ENCODE peak calls at places on chromosomes 7 and 10, in nine cellular contexts. O is IMR-90; Y is heart left ventricle; A is hepatocyte; B is CD4-positive, alpha-beta T cell; L is tibial artery; Q is left ventricle myocardium inferior; I is endothelial cell of umbilical vein; E is foreskin keratinocyte. J is an unnamed sample.

GRCh38 chr10:63337455-63338251 is 128.1 kb downstream of the JMJD1C start:
- DNase-seq in O (peak), Y (no peak), A (no peak), B (no peak), L (no peak), Q (no peak), I (no peak), E (no peak), J (no peak)

GRCh38 chr7:31550432-31550831 is 36.5 kb downstream of the ITPRID1 start:
- DNase-seq in O (no peak), Y (no peak), A (no peak), B (no peak), L (no peak), Q (no peak), I (no peak), E (no peak), J (no peak)

GRCh38 chr10:60549686-60550085 is 160.0 kb upstream of the ANK3 start:
- DNase-seq in O (no peak), Y (no peak), A (peak), B (no peak), L (no peak), Q (no peak), I (peak), E (peak), J (no peak)

GRCh38 chr10:110511734-110512449 is 14.2 kb downstream of the DUSP5 start:
- DNase-seq in O (no peak), Y (no peak), A (no peak), B (no peak), L (no peak), Q (no peak), I (peak), E (no peak), J (no peak)

GRCh38 chr7:137545059-137545730 is 201.7 kb upstream of the PTN start:
- DNase-seq in O (no peak), Y (no peak), A (no peak), B (no peak), L (no peak), Q (no peak), I (no peak), E (no peak), J (no peak)

GRCh38 chr10:131065673-131066331 is 245.7 kb downstream of the TCERG1L start:
- DNase-seq in O (no peak), Y (no peak), A (no peak), B (no peak), L (peak), Q (peak), I (no peak), E (no peak), J (no peak)

GRCh38 chr7:151699920-151700319 is 177.0 kb downstream of the PRKAG2 start:
- DNase-seq in O (peak), Y (no peak), A (no peak), B (no peak), L (no peak), Q (no peak), I (no peak), E (no peak), J (no peak)

GRCh38 chr7:26013551-26014083 is 138.4 kb upstream of the NFE2L3 start:
- DNase-seq in O (no peak), Y (no peak), A (peak), B (no peak), L (no peak), Q (no peak), I (no peak), E (no peak), J (no peak)

GRCh38 chr10:8477300-8477699 is 422.8 kb downstream of the GATA3 start:
- DNase-seq in O (no peak), Y (no peak), A (no peak), B (no peak), L (no peak), Q (no peak), I (no peak), E (no peak), J (no peak)

GRCh38 chr7:131933890-131934289 is 377.5 kb upstream of the PODXL start:
- DNase-seq in O (no peak), Y (no peak), A (no peak), B (no peak), L (no peak), Q (no peak), I (no peak), E (peak), J (no peak)

GRCh38 chr7:70598976-70599375 is 533.0 kb upstream of the GALNT17 start:
- DNase-seq in O (no peak), Y (no peak), A (peak), B (no peak), L (no peak), Q (no peak), I (no peak), E (peak), J (no peak)

GRCh38 chr10:11035318-11035920 is 17.7 kb downstream of the CELF2 start:
- DNase-seq in O (peak), Y (peak), A (peak), B (no peak), L (peak), Q (no peak), I (peak), E (peak), J (no peak)

DNA sequence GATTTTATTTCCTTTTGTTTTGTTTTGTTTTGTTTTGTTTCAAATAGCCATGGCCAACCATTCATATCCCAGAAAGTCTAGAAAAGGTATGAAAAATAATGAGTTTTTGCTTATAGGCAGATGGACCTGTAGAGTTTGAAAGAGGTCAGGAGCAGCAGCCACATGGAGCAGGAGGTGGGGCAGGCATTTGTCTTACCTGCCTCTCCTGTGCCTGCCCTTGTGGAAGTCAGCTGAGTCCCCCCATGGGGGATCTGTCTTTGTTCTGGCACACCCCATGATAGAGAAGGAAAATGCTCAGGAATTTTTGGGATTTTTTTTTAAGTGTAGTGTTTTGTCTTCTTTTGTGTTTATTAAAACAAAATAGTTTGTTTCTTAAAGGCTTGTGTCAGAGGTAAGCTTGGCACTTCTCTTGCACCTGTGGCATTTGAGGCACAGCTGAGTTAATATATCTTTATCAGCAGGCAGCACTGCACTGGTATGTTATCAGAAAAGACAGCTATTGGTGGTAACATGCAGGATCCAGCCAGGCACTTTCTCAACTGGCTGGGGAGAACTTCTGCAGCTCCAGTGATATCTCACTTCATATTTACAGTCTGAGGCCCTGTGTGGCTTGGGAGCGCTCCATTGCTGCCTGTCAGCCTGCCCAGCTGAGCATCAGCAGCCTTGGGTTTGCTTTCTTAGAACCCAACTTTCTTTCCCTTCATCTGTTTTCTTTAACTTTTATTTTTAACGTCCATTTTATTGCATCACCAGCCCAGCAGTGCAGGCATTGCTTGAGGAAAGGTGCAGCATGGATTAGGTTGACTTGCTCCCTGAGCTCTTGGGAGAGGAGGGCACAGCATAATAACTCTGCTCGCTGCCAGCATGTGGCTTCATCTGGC is 44.4 kb downstream of the LRRC4 start:
- DNase-seq in O (peak), Y (no peak), A (peak), B (no peak), L (peak), Q (peak), I (no peak), E (no peak), J (no peak)
- H3K27ac ChIP-seq in O (no peak), Y (peak), A (peak), B (no peak), L (no peak), Q (peak), I (no peak), E (no peak), J (no peak)

DNA sequence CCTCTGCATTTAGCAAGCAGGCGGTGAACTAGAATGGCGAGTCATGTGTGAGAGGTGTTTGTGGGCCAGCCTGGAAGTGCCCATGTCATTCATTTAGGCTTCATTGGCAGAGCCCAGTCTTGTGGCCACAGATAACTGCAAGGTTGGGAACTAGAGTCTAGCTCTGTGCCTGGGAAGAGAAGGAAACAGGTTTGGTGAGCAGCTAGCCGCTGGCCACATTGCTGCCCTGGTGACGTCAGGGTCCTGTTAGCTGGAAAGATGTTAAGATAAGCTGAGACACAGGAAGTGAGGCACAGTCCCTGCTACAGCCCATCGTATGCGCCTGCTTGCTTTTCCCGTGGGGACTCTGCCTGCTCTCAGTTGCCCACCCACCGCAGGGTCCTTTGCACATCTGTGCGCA is 185.5 kb downstream of the CAMK1D start:
- DNase-seq in O (peak), Y (no peak), A (no peak), B (no peak), L (no peak), Q (no peak), I (no peak), E (no peak), J (no peak)
- H3K27ac ChIP-seq in O (no peak), Y (no peak), A (no peak), B (no peak), L (no peak), Q (no peak), I (no peak), E (no peak), J (no peak)

GRCh38 chr7:130895006-130895750 is 161.2 kb upstream of the KLF14 start:
- DNase-seq in O (no peak), Y (no peak), A (no peak), B (no peak), L (no peak), Q (no peak), I (no peak), E (no peak), J (no peak)

GRCh38 chr7:130893441-130893894 is 159.5 kb upstream of the KLF14 start:
- DNase-seq in O (peak), Y (no peak), A (no peak), B (no peak), L (peak), Q (no peak), I (no peak), E (no peak), J (no peak)

GRCh38 chr7:130896051-130896881 is 162.3 kb upstream of the KLF14 start:
- DNase-seq in O (peak), Y (no peak), A (no peak), B (no peak), L (no peak), Q (no peak), I (no peak), E (no peak), J (no peak)

GRCh38 chr7:130896898-130897514 is 163.0 kb upstream of the KLF14 start:
- DNase-seq in O (peak), Y (peak), A (peak), B (peak), L (no peak), Q (peak), I (peak), E (no peak), J (peak)

DNA sequence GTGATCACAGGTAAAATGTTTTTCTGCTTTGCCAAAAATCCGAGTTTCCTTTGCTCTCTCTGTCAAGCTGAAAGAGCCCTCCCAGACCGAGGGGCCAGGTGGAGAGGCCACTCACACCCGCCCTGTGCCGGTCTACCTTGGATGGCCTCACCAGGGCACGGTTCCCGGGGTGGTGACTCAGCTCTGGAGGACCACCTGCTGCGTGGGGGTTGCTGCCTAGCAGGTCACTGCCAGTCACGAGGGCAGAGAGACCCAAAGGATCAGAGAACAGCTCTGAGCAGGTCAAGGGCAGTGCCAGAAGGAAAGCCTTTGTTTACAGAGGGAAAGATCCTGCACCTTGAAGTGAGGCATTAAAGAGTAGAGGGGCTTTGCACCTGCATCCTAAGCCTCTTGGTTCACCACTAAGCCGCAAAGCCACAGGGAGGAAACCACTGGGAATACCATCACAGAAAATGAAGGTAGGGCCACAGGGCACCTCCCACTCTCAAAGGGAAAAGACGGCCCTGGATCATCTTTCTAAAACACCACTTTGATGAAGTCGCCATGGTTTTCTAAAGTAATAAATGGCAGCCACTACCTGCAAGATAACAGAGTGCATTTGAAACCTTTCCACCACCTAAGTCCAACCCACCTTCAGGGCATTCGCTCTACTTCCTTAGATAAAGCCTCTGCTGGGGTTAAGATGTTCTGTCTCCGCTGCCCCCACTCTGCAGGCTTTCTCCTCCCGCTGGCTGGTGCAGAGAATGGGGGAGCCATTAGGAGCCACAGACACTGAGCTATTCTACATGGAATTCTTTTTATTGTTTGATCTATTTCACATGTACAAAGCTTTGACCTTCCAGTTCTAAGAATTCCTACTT is 160.4 kb upstream of the KLF14 start:
- DNase-seq in O (peak), Y (peak), A (no peak), B (no peak), L (peak), Q (peak), I (peak), E (no peak), J (no peak)
- H3K27ac ChIP-seq in O (peak), Y (peak), A (peak), B (no peak), L (peak), Q (peak), I (peak), E (peak), J (no peak)

DNA sequence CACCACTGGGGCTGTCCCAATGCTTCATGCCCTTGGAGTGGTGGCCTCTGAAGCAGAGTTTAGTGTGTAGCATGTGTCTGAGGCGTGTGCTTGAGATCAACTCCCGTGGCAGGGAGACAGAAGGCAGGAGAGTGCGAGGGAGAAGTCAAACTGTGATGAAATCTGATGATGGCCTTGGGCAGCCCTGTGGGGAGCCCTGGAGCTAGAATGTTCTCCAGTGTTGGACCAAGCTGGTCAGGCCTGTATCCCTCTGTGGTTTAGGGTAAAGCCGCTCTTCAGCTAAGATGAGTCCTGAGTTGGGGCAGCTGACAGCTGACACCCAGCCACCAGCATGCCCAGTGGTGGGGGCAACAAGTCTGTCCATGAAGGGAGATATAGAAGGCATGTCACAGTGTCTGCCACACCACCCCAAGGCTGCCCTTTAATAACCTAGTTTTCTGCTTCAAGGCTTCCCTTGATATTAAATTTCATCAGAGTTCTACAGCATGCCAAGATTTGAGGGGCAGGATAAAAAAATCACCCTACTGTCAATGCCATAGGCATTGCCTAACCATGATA is 170.4 kb upstream of the SVIL start:
- DNase-seq in O (no peak), Y (no peak), A (no peak), B (no peak), L (no peak), Q (no peak), I (no peak), E (no peak), J (no peak)
- H3K27ac ChIP-seq in O (peak), Y (no peak), A (no peak), B (no peak), L (peak), Q (peak), I (peak), E (peak), J (no peak)

GRCh38 chr10:132709471-132709951 is 76.4 kb downstream of the NKX6-2 start:
- DNase-seq in O (no peak), Y (peak), A (no peak), B (no peak), L (no peak), Q (peak), I (no peak), E (no peak), J (no peak)

GRCh38 chr10:132710036-132710686 is 75.8 kb downstream of the NKX6-2 start:
- DNase-seq in O (no peak), Y (peak), A (no peak), B (no peak), L (no peak), Q (peak), I (no peak), E (no peak), J (no peak)

GRCh38 chr10:132708441-132708840 is 77.5 kb downstream of the NKX6-2 start:
- DNase-seq in O (no peak), Y (peak), A (no peak), B (no peak), L (no peak), Q (peak), I (no peak), E (no peak), J (no peak)

GRCh38 chr10:132707776-132708171 is 78.2 kb downstream of the NKX6-2 start:
- DNase-seq in O (no peak), Y (peak), A (no peak), B (no peak), L (no peak), Q (peak), I (no peak), E (no peak), J (peak)

DNA sequence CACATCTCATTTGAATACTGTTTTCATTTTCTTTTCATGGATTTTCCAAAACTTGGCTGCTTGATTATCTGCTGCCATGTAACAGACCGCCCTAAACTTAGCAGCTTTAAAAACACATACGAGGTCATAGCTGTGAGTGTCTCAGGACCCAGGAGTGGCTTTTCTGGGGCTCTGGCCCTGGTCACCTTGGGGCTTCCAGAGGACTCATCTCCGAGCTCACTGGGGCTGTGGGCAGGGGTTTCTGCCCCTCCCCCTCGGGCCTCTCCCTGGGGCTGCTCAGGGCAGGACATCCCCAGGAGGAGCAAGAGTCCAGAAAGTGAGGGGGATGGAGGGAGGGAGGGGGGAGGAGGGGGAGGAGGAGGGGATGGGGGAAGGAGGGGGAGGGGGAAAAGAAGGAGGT is 77.0 kb downstream of the NKX6-2 start:
- DNase-seq in O (no peak), Y (no peak), A (no peak), B (no peak), L (no peak), Q (no peak), I (no peak), E (no peak), J (peak)
- H3K27ac ChIP-seq in O (no peak), Y (no peak), A (no peak), B (no peak), L (no peak), Q (no peak), I (no peak), E (no peak), J (no peak)

DNA sequence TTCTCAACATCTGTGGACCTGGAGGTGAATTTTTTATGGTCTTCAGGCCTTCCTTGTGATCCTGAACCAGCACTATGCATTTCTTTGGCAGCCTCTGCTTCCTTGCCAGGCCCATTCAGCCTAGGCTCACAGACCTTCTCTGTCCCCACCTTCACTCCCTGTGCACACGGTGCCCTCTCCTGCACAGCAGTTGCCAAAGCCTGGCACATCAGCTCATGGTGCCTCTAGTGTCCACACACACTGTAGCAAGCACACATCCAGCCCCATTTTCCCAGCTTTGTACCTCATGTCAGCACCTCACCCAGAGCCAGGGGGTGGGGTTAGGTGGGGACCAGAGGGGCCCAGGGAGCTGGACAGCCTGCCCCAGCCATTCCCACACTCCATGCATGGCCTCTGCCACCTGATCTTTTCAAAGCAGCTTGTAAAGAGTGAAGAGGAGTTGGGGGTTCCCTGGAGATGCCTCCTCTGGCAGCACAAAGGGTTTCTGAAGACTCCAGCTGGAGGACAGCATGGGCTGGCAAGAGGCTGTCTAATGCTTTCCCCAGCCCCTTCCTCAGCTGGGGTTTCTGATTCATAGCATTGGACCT is 57.9 kb upstream of the TMEM72 start:
- DNase-seq in O (peak), Y (no peak), A (no peak), B (no peak), L (no peak), Q (no peak), I (peak), E (no peak), J (no peak)
- H3K27ac ChIP-seq in O (no peak), Y (no peak), A (no peak), B (no peak), L (no peak), Q (no peak), I (no peak), E (no peak), J (no peak)

GRCh38 chr7:92783260-92783911 is 53.0 kb downstream of the CDK6 start:
- DNase-seq in O (peak), Y (no peak), A (no peak), B (no peak), L (no peak), Q (no peak), I (no peak), E (no peak), J (no peak)

GRCh38 chr7:92782855-92783254 is 53.5 kb downstream of the CDK6 start:
- DNase-seq in O (no peak), Y (no peak), A (no peak), B (no peak), L (no peak), Q (no peak), I (no peak), E (no peak), J (no peak)

GRCh38 chr7:92782236-92782635 is 54.1 kb downstream of the CDK6 start:
- DNase-seq in O (no peak), Y (no peak), A (no peak), B (no peak), L (no peak), Q (no peak), I (no peak), E (no peak), J (no peak)

GRCh38 chr7:92778972-92779371 is 57.4 kb downstream of the CDK6 start:
- DNase-seq in O (peak), Y (no peak), A (no peak), B (no peak), L (peak), Q (no peak), I (no peak), E (no peak), J (no peak)

GRCh38 chr7:92781117-92781720 is 55.2 kb downstream of the CDK6 start:
- DNase-seq in O (no peak), Y (peak), A (no peak), B (no peak), L (no peak), Q (peak), I (peak), E (no peak), J (no peak)
- H3K27ac ChIP-seq in O (no peak), Y (peak), A (no peak), B (no peak), L (no peak), Q (peak), I (peak), E (no peak), J (no peak)

GRCh38 chr10:17023386-17024298 is 106.0 kb downstream of the CUBN start:
- DNase-seq in O (peak), Y (peak), A (peak), B (peak), L (peak), Q (no peak), I (peak), E (peak), J (peak)
- H3K27ac ChIP-seq in O (peak), Y (peak), A (peak), B (peak), L (peak), Q (peak), I (peak), E (peak), J (peak)